ENCODE peak calls at places on chromosomes 2 and 18, in seven cellular contexts. One of them, this sample, is unnamed.

GRCh38 chr2:33620-34019 is 12.7 kb downstream of the FAM110C start:
- DNase-seq in H9: no peak
- DNase-seq in trophoblast cell: no peak
- DNase-seq in IMR-90: no peak
- DNase-seq in mesenchymal stem cell: no peak
- DNase-seq in neuronal stem cell: no peak
- DNase-seq in H1: no peak
- DNase-seq in this sample: peak

GRCh38 chr18:36711813-36712444 is 116.9 kb downstream of the TPGS2 start:
- DNase-seq in H9: no peak
- DNase-seq in trophoblast cell: no peak
- DNase-seq in IMR-90: peak
- DNase-seq in mesenchymal stem cell: peak
- DNase-seq in neuronal stem cell: no peak
- DNase-seq in H1: no peak
- DNase-seq in this sample: peak

GRCh38 chr18:78208052-78208451 is 771.6 kb upstream of the SALL3 start:
- DNase-seq in H9: no peak
- DNase-seq in trophoblast cell: no peak
- DNase-seq in IMR-90: no peak
- DNase-seq in mesenchymal stem cell: no peak
- DNase-seq in neuronal stem cell: no peak
- DNase-seq in H1: no peak
- DNase-seq in this sample: no peak

GRCh38 chr2:151775057-151775740 is 40.9 kb upstream of the NEB start:
- DNase-seq in H9: no peak
- DNase-seq in trophoblast cell: no peak
- DNase-seq in IMR-90: peak
- DNase-seq in mesenchymal stem cell: peak
- DNase-seq in neuronal stem cell: no peak
- DNase-seq in H1: no peak
- DNase-seq in this sample: no peak

GRCh38 chr2:47519604-47520301 is 116.8 kb downstream of the MSH2 start:
- DNase-seq in H9: no peak
- DNase-seq in trophoblast cell: no peak
- DNase-seq in IMR-90: no peak
- DNase-seq in mesenchymal stem cell: no peak
- DNase-seq in neuronal stem cell: no peak
- DNase-seq in H1: no peak
- DNase-seq in this sample: no peak

GRCh38 chr2:85111819-85112281 is 21.3 kb upstream of the TCF7L1 start:
- DNase-seq in H9: no peak
- DNase-seq in trophoblast cell: no peak
- DNase-seq in IMR-90: peak
- DNase-seq in mesenchymal stem cell: peak
- DNase-seq in neuronal stem cell: no peak
- DNase-seq in H1: no peak
- DNase-seq in this sample: no peak

GRCh38 chr2:108423502-108424251 is 25.3 kb upstream of the GCC2 start:
- DNase-seq in H9: no peak
- DNase-seq in trophoblast cell: peak
- DNase-seq in IMR-90: no peak
- DNase-seq in mesenchymal stem cell: no peak
- DNase-seq in neuronal stem cell: no peak
- DNase-seq in H1: no peak
- DNase-seq in this sample: no peak

GRCh38 chr2:105595536-105595935 is 149.2 kb upstream of the NCK2 start:
- DNase-seq in H9: peak
- DNase-seq in trophoblast cell: peak
- DNase-seq in IMR-90: no peak
- DNase-seq in mesenchymal stem cell: no peak
- DNase-seq in neuronal stem cell: no peak
- DNase-seq in H1: no peak
- DNase-seq in this sample: peak

GRCh38 chr18:63016270-63016669 is 300.9 kb downstream of the PHLPP1 start:
- DNase-seq in H9: peak
- DNase-seq in trophoblast cell: peak
- DNase-seq in IMR-90: peak
- DNase-seq in mesenchymal stem cell: peak
- DNase-seq in neuronal stem cell: peak
- DNase-seq in H1: peak
- DNase-seq in this sample: peak

GRCh38 chr2:151381266-151381665 is 23.9 kb downstream of the TNFAIP6 start:
- DNase-seq in H9: no peak
- DNase-seq in trophoblast cell: no peak
- DNase-seq in IMR-90: peak
- DNase-seq in mesenchymal stem cell: peak
- DNase-seq in neuronal stem cell: no peak
- DNase-seq in H1: no peak
- DNase-seq in this sample: peak

GRCh38 chr18:905307-905947 is 756 bp downstream of the ADCYAP1 start:
- DNase-seq in H9: peak
- DNase-seq in trophoblast cell: no peak
- DNase-seq in IMR-90: no peak
- DNase-seq in mesenchymal stem cell: no peak
- DNase-seq in neuronal stem cell: no peak
- DNase-seq in H1: peak
- DNase-seq in this sample: peak

GRCh38 chr18:903703-904102 is 968 bp upstream of the ADCYAP1 start:
- DNase-seq in H9: peak
- DNase-seq in trophoblast cell: peak
- DNase-seq in IMR-90: peak
- DNase-seq in mesenchymal stem cell: peak
- DNase-seq in neuronal stem cell: no peak
- DNase-seq in H1: peak
- DNase-seq in this sample: peak

GRCh38 chr18:902179-902718 is 2.4 kb upstream of the ADCYAP1 start:
- DNase-seq in H9: no peak
- DNase-seq in trophoblast cell: no peak
- DNase-seq in IMR-90: no peak
- DNase-seq in mesenchymal stem cell: peak
- DNase-seq in neuronal stem cell: no peak
- DNase-seq in H1: no peak
- DNase-seq in this sample: peak

GRCh38 chr18:905948-906415 is 1.3 kb downstream of the ADCYAP1 start:
- DNase-seq in H9: peak
- DNase-seq in trophoblast cell: no peak
- DNase-seq in IMR-90: no peak
- DNase-seq in mesenchymal stem cell: no peak
- DNase-seq in neuronal stem cell: no peak
- DNase-seq in H1: no peak
- DNase-seq in this sample: peak

GRCh38 chr18:904135-905090 is at the start of gene ADCYAP1:
- DNase-seq in H9: peak
- DNase-seq in trophoblast cell: no peak
- DNase-seq in IMR-90: no peak
- DNase-seq in mesenchymal stem cell: peak
- DNase-seq in neuronal stem cell: no peak
- DNase-seq in H1: no peak
- DNase-seq in this sample: peak
- H2BK5ac ChIP-seq in H9: no peak
- H2BK5ac ChIP-seq in trophoblast cell: no peak
- H2BK5ac ChIP-seq in IMR-90: no peak
- H2BK5ac ChIP-seq in mesenchymal stem cell: no peak
- H2BK5ac ChIP-seq in neuronal stem cell: no peak
- H2BK5ac ChIP-seq in H1: no peak
- H2BK5ac ChIP-seq in this sample: no peak

GRCh38 chr2:219629976-219630695 is 2.7 kb downstream of the SLC4A3 start:
- DNase-seq in H9: no peak
- DNase-seq in trophoblast cell: no peak
- DNase-seq in IMR-90: no peak
- DNase-seq in mesenchymal stem cell: no peak
- DNase-seq in neuronal stem cell: no peak
- DNase-seq in H1: no peak
- DNase-seq in this sample: no peak
- H2BK5ac ChIP-seq in H9: no peak
- H2BK5ac ChIP-seq in trophoblast cell: no peak
- H2BK5ac ChIP-seq in IMR-90: no peak
- H2BK5ac ChIP-seq in mesenchymal stem cell: no peak
- H2BK5ac ChIP-seq in neuronal stem cell: peak
- H2BK5ac ChIP-seq in H1: no peak
- H2BK5ac ChIP-seq in this sample: no peak

DNA sequence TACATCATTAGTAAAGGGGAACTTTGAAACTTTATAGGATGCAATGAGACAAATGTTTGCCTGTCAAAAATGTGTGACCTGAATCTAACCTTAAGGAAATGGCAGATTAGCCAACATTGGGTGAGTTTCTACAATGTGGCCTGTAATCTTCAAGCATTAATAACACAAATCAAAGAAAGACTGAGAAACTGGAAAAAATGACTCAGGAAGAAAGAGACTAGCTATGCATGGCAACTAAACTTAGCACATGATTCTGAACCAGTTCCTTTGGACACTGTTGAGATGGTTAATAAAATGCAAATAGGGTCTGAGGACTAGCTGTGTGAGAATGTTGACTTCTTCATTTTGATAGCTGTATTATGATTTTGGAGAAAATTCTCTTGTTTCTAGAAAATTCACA is 628.6 kb upstream of the ID2 start:
- DNase-seq in H9: no peak
- DNase-seq in trophoblast cell: no peak
- DNase-seq in IMR-90: no peak
- DNase-seq in mesenchymal stem cell: no peak
- DNase-seq in neuronal stem cell: no peak
- DNase-seq in H1: no peak
- DNase-seq in this sample: no peak
- H2BK5ac ChIP-seq in H9: no peak
- H2BK5ac ChIP-seq in trophoblast cell: no peak
- H2BK5ac ChIP-seq in IMR-90: no peak
- H2BK5ac ChIP-seq in mesenchymal stem cell: no peak
- H2BK5ac ChIP-seq in neuronal stem cell: no peak
- H2BK5ac ChIP-seq in H1: no peak
- H2BK5ac ChIP-seq in this sample: no peak

GRCh38 chr2:181228661-181229060 is 228.5 kb upstream of the ITGA4 start:
- DNase-seq in H9: no peak
- DNase-seq in trophoblast cell: no peak
- DNase-seq in IMR-90: no peak
- DNase-seq in mesenchymal stem cell: no peak
- DNase-seq in neuronal stem cell: no peak
- DNase-seq in H1: no peak
- DNase-seq in this sample: no peak
- H2BK5ac ChIP-seq in H9: no peak
- H2BK5ac ChIP-seq in trophoblast cell: no peak
- H2BK5ac ChIP-seq in IMR-90: no peak
- H2BK5ac ChIP-seq in mesenchymal stem cell: no peak
- H2BK5ac ChIP-seq in neuronal stem cell: no peak
- H2BK5ac ChIP-seq in H1: no peak
- H2BK5ac ChIP-seq in this sample: no peak

DNA sequence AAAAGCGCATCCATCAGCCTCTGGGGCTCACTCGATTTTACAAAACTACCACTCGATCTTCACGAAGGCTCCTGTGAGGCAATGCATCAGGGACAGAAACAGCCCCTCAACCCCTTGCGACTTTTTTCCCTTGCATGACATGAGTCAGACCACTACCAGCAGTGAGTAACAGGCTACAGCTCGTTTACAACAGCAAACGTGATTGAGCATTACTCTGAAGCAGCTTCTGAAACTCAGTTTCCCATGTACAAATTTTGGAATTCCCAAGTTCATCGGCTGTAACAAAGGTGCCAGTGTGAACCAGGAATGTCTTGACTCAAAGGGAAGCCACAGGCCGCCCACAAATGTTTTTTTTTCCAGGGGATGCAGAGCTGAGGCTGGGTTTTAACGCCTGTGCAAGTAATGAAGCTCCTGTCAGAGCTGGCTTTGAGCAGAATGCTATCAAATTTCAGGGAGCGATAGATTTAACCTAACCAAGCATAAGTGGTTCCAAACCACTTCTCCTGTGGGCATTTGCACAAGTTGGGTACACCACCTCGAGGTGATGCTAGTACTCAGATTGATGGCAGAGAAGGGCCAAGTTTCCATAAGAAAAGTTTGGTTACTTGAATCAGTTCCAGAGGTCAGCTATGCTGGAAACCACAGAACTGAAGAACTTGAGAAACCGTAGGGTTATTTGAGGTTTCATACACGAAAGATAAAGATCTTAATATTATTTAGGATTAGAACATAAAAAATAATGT is 238.4 kb upstream of the SOX11 start:
- DNase-seq in H9: no peak
- DNase-seq in trophoblast cell: no peak
- DNase-seq in IMR-90: peak
- DNase-seq in mesenchymal stem cell: peak
- DNase-seq in neuronal stem cell: no peak
- DNase-seq in H1: no peak
- DNase-seq in this sample: peak
- H2BK5ac ChIP-seq in H9: no peak
- H2BK5ac ChIP-seq in trophoblast cell: no peak
- H2BK5ac ChIP-seq in IMR-90: no peak
- H2BK5ac ChIP-seq in mesenchymal stem cell: no peak
- H2BK5ac ChIP-seq in neuronal stem cell: no peak
- H2BK5ac ChIP-seq in H1: no peak
- H2BK5ac ChIP-seq in this sample: no peak

GRCh38 chr2:133512121-133512520 is 56.1 kb downstream of the NCKAP5 start:
- DNase-seq in H9: no peak
- DNase-seq in trophoblast cell: peak
- DNase-seq in IMR-90: no peak
- DNase-seq in mesenchymal stem cell: no peak
- DNase-seq in neuronal stem cell: no peak
- DNase-seq in H1: no peak
- DNase-seq in this sample: no peak
- H2BK5ac ChIP-seq in H9: no peak
- H2BK5ac ChIP-seq in trophoblast cell: no peak
- H2BK5ac ChIP-seq in IMR-90: no peak
- H2BK5ac ChIP-seq in mesenchymal stem cell: no peak
- H2BK5ac ChIP-seq in neuronal stem cell: no peak
- H2BK5ac ChIP-seq in H1: no peak
- H2BK5ac ChIP-seq in this sample: no peak

GRCh38 chr2:73594241-73594640 is 48.0 kb downstream of the NAT8 start:
- DNase-seq in H9: no peak
- DNase-seq in trophoblast cell: no peak
- DNase-seq in IMR-90: no peak
- DNase-seq in mesenchymal stem cell: no peak
- DNase-seq in neuronal stem cell: no peak
- DNase-seq in H1: no peak
- DNase-seq in this sample: no peak
- H2BK5ac ChIP-seq in H9: peak
- H2BK5ac ChIP-seq in trophoblast cell: no peak
- H2BK5ac ChIP-seq in IMR-90: no peak
- H2BK5ac ChIP-seq in mesenchymal stem cell: no peak
- H2BK5ac ChIP-seq in neuronal stem cell: no peak
- H2BK5ac ChIP-seq in H1: no peak
- H2BK5ac ChIP-seq in this sample: no peak

GRCh38 chr2:197196737-197197136 is 113.8 kb downstream of the ANKRD44 start:
- DNase-seq in H9: no peak
- DNase-seq in trophoblast cell: no peak
- DNase-seq in IMR-90: no peak
- DNase-seq in mesenchymal stem cell: no peak
- DNase-seq in neuronal stem cell: no peak
- DNase-seq in H1: no peak
- DNase-seq in this sample: peak
- H2BK5ac ChIP-seq in H9: no peak
- H2BK5ac ChIP-seq in trophoblast cell: no peak
- H2BK5ac ChIP-seq in IMR-90: no peak
- H2BK5ac ChIP-seq in mesenchymal stem cell: no peak
- H2BK5ac ChIP-seq in neuronal stem cell: no peak
- H2BK5ac ChIP-seq in H1: no peak
- H2BK5ac ChIP-seq in this sample: no peak

GRCh38 chr2:43576983-43577892 is 18.6 kb downstream of the THADA start:
- DNase-seq in H9: no peak
- DNase-seq in trophoblast cell: no peak
- DNase-seq in IMR-90: peak
- DNase-seq in mesenchymal stem cell: peak
- DNase-seq in neuronal stem cell: peak
- DNase-seq in H1: no peak
- DNase-seq in this sample: peak
- H2BK5ac ChIP-seq in H9: no peak
- H2BK5ac ChIP-seq in trophoblast cell: no peak
- H2BK5ac ChIP-seq in IMR-90: no peak
- H2BK5ac ChIP-seq in mesenchymal stem cell: no peak
- H2BK5ac ChIP-seq in neuronal stem cell: no peak
- H2BK5ac ChIP-seq in H1: no peak
- H2BK5ac ChIP-seq in this sample: no peak

GRCh38 chr2:62201307-62201706 is 5.4 kb downstream of the B3GNT2 start:
- DNase-seq in H9: no peak
- DNase-seq in trophoblast cell: no peak
- DNase-seq in IMR-90: peak
- DNase-seq in mesenchymal stem cell: peak
- DNase-seq in neuronal stem cell: no peak
- DNase-seq in H1: no peak
- DNase-seq in this sample: no peak
- H2BK5ac ChIP-seq in H9: no peak
- H2BK5ac ChIP-seq in trophoblast cell: no peak
- H2BK5ac ChIP-seq in IMR-90: no peak
- H2BK5ac ChIP-seq in mesenchymal stem cell: no peak
- H2BK5ac ChIP-seq in neuronal stem cell: no peak
- H2BK5ac ChIP-seq in H1: no peak
- H2BK5ac ChIP-seq in this sample: no peak